ENCODE peak calls at places on chromosomes 6 and 20, in ten cellular contexts. J is dorsolateral prefrontal cortex, R is PC-9, S is psoas muscle, G is left ventricle myocardium inferior, B is kidney, Q is neural progenitor cell, E is pancreas, T is heart left ventricle, H is lower lobe of right lung. Y is an unnamed sample.
A peak's percentile ranks its signal among the peaks of the same experiment; 100 is the strongest.

GRCh38 chr6:135181333-135182119 is 418 bp downstream of the MYB start:
- DNase-seq in J (no peak), R (peak; percentile 5), S (no peak), G (no peak), B (no peak), Q (peak; percentile 48), E (no peak), T (no peak), H (no peak), Y (no peak)

GRCh38 chr20:5570442-5570841 is 179.8 kb upstream of the SHLD1 start:
- DNase-seq in J (no peak), R (no peak), S (no peak), G (no peak), B (no peak), Q (no peak), E (no peak), T (no peak), H (no peak), Y (no peak)

GRCh38 chr20:62359491-62360121 is 7.5 kb downstream of the LAMA5 start:
- DNase-seq in J (no peak), R (no peak), S (peak; percentile 57), G (peak; percentile 56), B (peak; percentile 89), Q (no peak), E (peak; percentile 25), T (peak; percentile 85), H (peak; percentile 62), Y (peak; percentile 73)

GRCh38 chr6:152129606-152130249 is 322.2 kb downstream of the ESR1 start:
- DNase-seq in J (no peak), R (no peak), S (no peak), G (peak; percentile 24), B (peak; percentile 77), Q (no peak), E (no peak), T (no peak), H (no peak), Y (no peak)

GRCh38 chr20:41134362-41135186 is 2.8 kb upstream of the PLCG1 start:
- DNase-seq in J (no peak), R (no peak), S (no peak), G (no peak), B (no peak), Q (no peak), E (no peak), T (no peak), H (no peak), Y (no peak)

GRCh38 chr20:63438121-63438520 is 34.3 kb downstream of the KCNQ2 start:
- DNase-seq in J (no peak), R (no peak), S (no peak), G (no peak), B (no peak), Q (no peak), E (no peak), T (no peak), H (no peak), Y (no peak)

GRCh38 chr6:45645302-45645701 is 267.6 kb upstream of the SUPT3H start:
- DNase-seq in J (no peak), R (no peak), S (no peak), G (no peak), B (no peak), Q (no peak), E (no peak), T (no peak), H (no peak), Y (no peak)

GRCh38 chr6:119442776-119443184 is 93.2 kb upstream of the MAN1A1 start:
- DNase-seq in J (no peak), R (no peak), S (no peak), G (no peak), B (no peak), Q (no peak), E (no peak), T (no peak), H (no peak), Y (no peak)

GRCh38 chr6:46581459-46582177 is 71.0 kb downstream of the CYP39A1 start:
- DNase-seq in J (no peak), R (no peak), S (no peak), G (no peak), B (no peak), Q (no peak), E (peak; percentile 15), T (no peak), H (no peak), Y (no peak)

DNA sequence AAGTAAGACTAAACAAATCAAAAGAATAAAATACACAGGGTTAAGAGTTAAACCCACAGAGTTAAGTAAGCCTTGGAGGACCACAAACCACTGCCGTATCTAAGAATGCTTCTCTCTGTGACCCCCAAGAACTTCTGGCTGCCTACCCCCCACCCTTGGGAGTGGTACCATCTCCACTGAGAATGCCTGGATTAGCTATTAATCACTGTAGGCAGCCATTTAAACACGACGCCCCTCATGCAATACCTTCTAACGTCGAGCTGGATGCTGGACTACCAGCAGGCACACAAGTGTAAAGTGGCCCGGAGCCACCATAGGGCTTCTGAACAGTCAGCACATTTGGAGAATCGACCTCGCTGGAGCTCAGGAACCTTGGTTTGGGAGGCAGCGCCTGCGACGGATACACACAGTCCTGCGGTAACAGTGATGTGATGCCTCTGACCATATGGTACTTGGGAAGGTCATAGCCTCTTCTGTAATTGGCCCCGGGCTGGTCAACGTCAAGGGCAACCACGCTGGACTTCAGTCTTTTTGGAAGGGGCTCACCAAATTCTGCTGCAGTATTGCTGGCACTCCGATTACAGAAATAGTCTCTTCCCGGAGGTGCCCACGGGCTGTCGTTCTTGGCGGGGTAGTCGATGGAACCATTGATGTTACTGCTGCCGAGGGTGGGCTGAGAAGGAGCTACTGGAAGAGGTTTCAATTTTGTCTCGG is 18.0 kb downstream of the ZNF217 start:
- DNase-seq in J (no peak), R (no peak), S (no peak), G (no peak), B (no peak), Q (no peak), E (no peak), T (no peak), H (no peak), Y (no peak)
- H3K27ac ChIP-seq in J (no peak overlapping the region), R (no peak overlapping the region), S (no peak overlapping the region), G (no peak overlapping the region), B (no peak overlapping the region), Q (no peak overlapping the region), E (no peak overlapping the region), T (no peak overlapping the region), H (no peak overlapping the region), Y (peak overlapping the region; percentile 30)

GRCh38 chr6:1406306-1407058 is 17.1 kb downstream of the FOXF2 start:
- DNase-seq in J (no peak), R (no peak), S (no peak), G (no peak), B (no peak), Q (no peak), E (no peak), T (no peak), H (no peak), Y (no peak)
- TF ChIP-seq CTCF in J (no peak), R (no peak), S (no peak), G (no peak), B (no peak), Q (no peak), E (no peak), T (no peak), H (no peak), Y (no peak)

GRCh38 chr20:44186674-44187053 is 324 bp downstream of the JPH2 start:
- DNase-seq in J (no peak), R (no peak), S (no peak), G (no peak), B (no peak), Q (no peak), E (no peak), T (no peak), H (no peak), Y (no peak)

GRCh38 chr20:44183282-44183681 is 3.7 kb downstream of the JPH2 start:
- DNase-seq in J (no peak), R (no peak), S (no peak), G (no peak), B (no peak), Q (peak; percentile 17), E (no peak), T (no peak), H (no peak), Y (no peak)

GRCh38 chr20:44187054-44187762 is at the start of gene JPH2:
- DNase-seq in J (no peak), R (peak; percentile 89), S (peak; percentile 71), G (peak; percentile 76), B (no peak), Q (peak; percentile 59), E (peak; percentile 21), T (peak; percentile 88), H (peak; percentile 45), Y (peak; percentile 97)

GRCh38 chr20:44186201-44186600 is 787 bp downstream of the JPH2 start:
- DNase-seq in J (no peak), R (no peak), S (peak; percentile 21), G (no peak), B (no peak), Q (no peak), E (no peak), T (peak; percentile 43), H (no peak), Y (no peak)

GRCh38 chr20:44185574-44185973 is 1.4 kb downstream of the JPH2 start:
- DNase-seq in J (no peak), R (no peak), S (no peak), G (no peak), B (no peak), Q (no peak), E (no peak), T (no peak), H (no peak), Y (no peak)
- H3K27ac ChIP-seq in J (no peak overlapping the region), R (peak overlapping the region; percentile 91), S (peak overlapping the region; percentile 97), G (peak overlapping the region; percentile 94), B (no peak overlapping the region), Q (no peak overlapping the region), E (no peak overlapping the region), T (peak overlapping the region; percentile 94), H (no peak overlapping the region), Y (no peak overlapping the region)

DNA sequence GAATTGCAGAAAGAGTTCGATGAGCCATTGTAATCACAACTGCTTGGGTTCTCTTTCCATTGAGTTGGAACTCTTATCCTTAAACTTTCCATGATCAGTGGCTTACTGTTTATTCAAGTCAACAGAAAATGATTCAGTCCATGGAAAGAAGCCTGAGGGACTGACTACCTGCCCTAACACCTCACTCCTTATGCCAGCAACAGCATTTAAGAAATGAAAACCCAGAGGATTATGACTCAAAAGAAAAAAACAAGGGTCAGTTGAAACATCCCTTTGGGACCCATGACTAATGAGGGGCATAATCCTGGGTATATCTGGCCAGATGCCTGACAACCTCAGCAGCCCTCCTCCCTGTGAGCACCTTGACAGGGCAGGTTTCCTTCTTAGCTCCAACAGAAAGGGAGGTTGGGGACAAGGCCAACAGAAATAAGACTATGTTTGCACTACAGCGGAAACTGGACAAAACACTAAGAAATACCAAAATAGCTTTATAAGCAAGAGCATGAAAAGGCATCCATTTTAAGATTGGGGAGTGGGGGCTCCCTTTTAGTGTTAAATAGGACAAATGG is 106.7 kb downstream of the MAP3K5 start:
- DNase-seq in J (no peak), R (peak; percentile 20), S (no peak), G (no peak), B (no peak), Q (no peak), E (peak; percentile 40), T (no peak), H (no peak), Y (peak; percentile 52)
- TF ChIP-seq CTCF in J (no peak), R (no peak), S (no peak), G (no peak), B (no peak), Q (no peak), E (no peak), T (no peak), H (no peak), Y (no peak)